ENCODE peak calls at places on chromosomes 11 and 22, in six cellular contexts. T is lower leg skin, L is BJ, Q is HCT116, K is thyroid gland, J is AG09309. A is an unnamed sample.

GRCh38 chr11:117145393-117145761 is 1.3 kb downstream of the PAFAH1B2 start:
- DNase-seq in T (no peak), L (no peak), Q (no peak), K (no peak), J (no peak), A (peak)

GRCh38 chr11:130650456-130651068 is 202.1 kb downstream of the ADAMTS15 start:
- DNase-seq in T (no peak), L (no peak), Q (no peak), K (no peak), J (no peak), A (no peak)

GRCh38 chr11:76723548-76723947 is 53.0 kb upstream of the LRRC32 start:
- DNase-seq in T (no peak), L (no peak), Q (no peak), K (no peak), J (no peak), A (no peak)

GRCh38 chr11:43404836-43405479 is 46.2 kb downstream of the TTC17 start:
- DNase-seq in T (no peak), L (no peak), Q (no peak), K (no peak), J (no peak), A (no peak)

GRCh38 chr11:83363280-83363679 is 77.1 kb upstream of the CCDC90B start:
- DNase-seq in T (no peak), L (no peak), Q (no peak), K (no peak), J (no peak), A (no peak)

GRCh38 chr11:129063118-129063517 is 120.4 kb upstream of the TP53AIP1 start:
- DNase-seq in T (no peak), L (no peak), Q (no peak), K (no peak), J (no peak), A (no peak)

GRCh38 chr22:42388130-42388797 is 43.9 kb downstream of the NFAM1 start:
- DNase-seq in T (no peak), L (no peak), Q (no peak), K (no peak), J (no peak), A (peak)

GRCh38 chr11:111331711-111332479 is 33.5 kb downstream of the POU2AF3 start:
- DNase-seq in T (no peak), L (no peak), Q (no peak), K (no peak), J (no peak), A (no peak)

GRCh38 chr11:95608093-95608492 is 181.5 kb downstream of the FAM76B start:
- DNase-seq in T (no peak), L (no peak), Q (no peak), K (no peak), J (no peak), A (no peak)

GRCh38 chr11:47915407-47916137 is 64.8 kb upstream of the PTPRJ start:
- DNase-seq in T (no peak), L (no peak), Q (no peak), K (no peak), J (no peak), A (peak)

GRCh38 chr11:95255523-95256165 is 24.6 kb upstream of the SESN3 start:
- DNase-seq in T (no peak), L (no peak), Q (no peak), K (no peak), J (no peak), A (no peak)

GRCh38 chr11:44016129-44016528 is 31.7 kb upstream of the ACCSL start:
- DNase-seq in T (peak), L (no peak), Q (no peak), K (no peak), J (no peak), A (no peak)

GRCh38 chr11:4697583-4697982 is at the start of gene OR51E2:
- DNase-seq in T (no peak), L (no peak), Q (no peak), K (no peak), J (no peak), A (no peak)

GRCh38 chr11:122634507-122634906 is 21.0 kb upstream of the UBASH3B start:
- DNase-seq in T (no peak), L (no peak), Q (no peak), K (no peak), J (no peak), A (no peak)

GRCh38 chr11:2369320-2369719 is 7.8 kb upstream of the CD81 start:
- DNase-seq in T (no peak), L (no peak), Q (no peak), K (no peak), J (no peak), A (no peak)

GRCh38 chr11:57645716-57646085 is 4.0 kb downstream of the YPEL4 start:
- DNase-seq in T (no peak), L (no peak), Q (no peak), K (no peak), J (no peak), A (no peak)

GRCh38 chr11:87137711-87138110 is 100.0 kb downstream of the TMEM135 start:
- DNase-seq in T (no peak), L (peak), Q (no peak), K (no peak), J (no peak), A (no peak)

GRCh38 chr11:121237686-121238658 is 54.6 kb upstream of the SC5D start:
- DNase-seq in T (no peak), L (no peak), Q (no peak), K (no peak), J (peak), A (peak)

GRCh38 chr11:60130496-60130895 is 42.0 kb downstream of the MS4A2 start:
- DNase-seq in T (no peak), L (no peak), Q (peak), K (no peak), J (no peak), A (peak)

GRCh38 chr22:27776410-27776958 is 25.1 kb downstream of the MN1 start:
- DNase-seq in T (no peak), L (no peak), Q (no peak), K (no peak), J (no peak), A (no peak)

GRCh38 chr11:68840661-68841653 is 759 bp downstream of the CPT1A start:
- DNase-seq in T (peak), L (no peak), Q (no peak), K (peak), J (no peak), A (peak)

GRCh38 chr11:112958670-112959069 is 2.5 kb upstream of the NCAM1 start:
- DNase-seq in T (no peak), L (peak), Q (no peak), K (no peak), J (peak), A (no peak)

GRCh38 chr11:502288-503178 is 4.5 kb downstream of the RNH1 start:
- DNase-seq in T (peak), L (no peak), Q (no peak), K (no peak), J (no peak), A (no peak)

GRCh38 chr11:64665381-64665780 is 57.6 kb downstream of the NRXN2 start:
- DNase-seq in T (peak), L (no peak), Q (no peak), K (no peak), J (no peak), A (no peak)

GRCh38 chr22:35330258-35330861 is 30.7 kb downstream of the TOM1 start:
- DNase-seq in T (peak), L (no peak), Q (no peak), K (peak), J (no peak), A (peak)

GRCh38 chr11:70315726-70316125 is 45.2 kb downstream of the PPFIA1 start:
- DNase-seq in T (no peak), L (no peak), Q (no peak), K (no peak), J (no peak), A (no peak)

GRCh38 chr11:70313945-70314344 is 43.5 kb downstream of the PPFIA1 start:
- DNase-seq in T (no peak), L (no peak), Q (no peak), K (no peak), J (no peak), A (peak)

GRCh38 chr11:70312401-70313357 is 42.2 kb downstream of the PPFIA1 start:
- DNase-seq in T (no peak), L (no peak), Q (no peak), K (peak), J (no peak), A (no peak)

GRCh38 chr11:70317576-70318305 is 47.3 kb downstream of the PPFIA1 start:
- DNase-seq in T (no peak), L (no peak), Q (no peak), K (peak), J (no peak), A (no peak)

GRCh38 chr11:70314730-70315129 is 44.2 kb downstream of the PPFIA1 start:
- DNase-seq in T (no peak), L (no peak), Q (no peak), K (peak), J (no peak), A (peak)
- H3K4me3 ChIP-seq in T (no peak), L (no peak), Q (no peak), K (no peak), J (no peak), A (no peak)

GRCh38 chr11:119116601-119117000 is 4.8 kb upstream of the HINFP start:
- DNase-seq in T (no peak), L (no peak), Q (no peak), K (no peak), J (no peak), A (no peak)
- TF ChIP-seq CTCF in T (no peak), L (no peak), Q (no peak), K (no peak), J (no peak), A (no peak)

GRCh38 chr11:104967493-104968364 is 645 bp downstream of the CASP4 start:
- DNase-seq in T (no peak), L (no peak), Q (no peak), K (no peak), J (no peak), A (no peak)

GRCh38 chr11:104964247-104964646 is 4.1 kb downstream of the CASP4 start:
- DNase-seq in T (no peak), L (no peak), Q (no peak), K (no peak), J (no peak), A (no peak)

GRCh38 chr11:104962852-104963251 is 5.5 kb downstream of the CASP4 start:
- DNase-seq in T (no peak), L (no peak), Q (no peak), K (no peak), J (no peak), A (no peak)

GRCh38 chr11:104968365-104968855 is at the start of gene CASP4:
- DNase-seq in T (no peak), L (peak), Q (peak), K (no peak), J (peak), A (peak)

GRCh38 chr11:104965735-104966134 is 2.6 kb downstream of the CASP4 start:
- DNase-seq in T (no peak), L (no peak), Q (no peak), K (no peak), J (no peak), A (no peak)
- H3K4me3 ChIP-seq in T (no peak), L (no peak), Q (no peak), K (no peak), J (no peak), A (no peak)

GRCh38 chr11:72684236-72684912 is 10.2 kb upstream of the PDE2A start:
- DNase-seq in T (peak), L (no peak), Q (peak), K (peak), J (no peak), A (peak)

GRCh38 chr11:72685560-72686480 is 11.6 kb upstream of the PDE2A start:
- DNase-seq in T (no peak), L (no peak), Q (no peak), K (no peak), J (peak), A (no peak)

GRCh38 chr11:72682238-72682872 is 8.1 kb upstream of the PDE2A start:
- DNase-seq in T (no peak), L (no peak), Q (no peak), K (no peak), J (no peak), A (no peak)

GRCh38 chr11:72681226-72682153 is 7.3 kb upstream of the PDE2A start:
- DNase-seq in T (no peak), L (no peak), Q (no peak), K (peak), J (no peak), A (no peak)

GRCh38 chr11:72683782-72684200 is 9.6 kb upstream of the PDE2A start:
- DNase-seq in T (peak), L (no peak), Q (no peak), K (peak), J (no peak), A (peak)
- TF ChIP-seq CTCF in T (no peak), L (peak), Q (peak), K (peak), J (peak), A (peak)

DNA sequence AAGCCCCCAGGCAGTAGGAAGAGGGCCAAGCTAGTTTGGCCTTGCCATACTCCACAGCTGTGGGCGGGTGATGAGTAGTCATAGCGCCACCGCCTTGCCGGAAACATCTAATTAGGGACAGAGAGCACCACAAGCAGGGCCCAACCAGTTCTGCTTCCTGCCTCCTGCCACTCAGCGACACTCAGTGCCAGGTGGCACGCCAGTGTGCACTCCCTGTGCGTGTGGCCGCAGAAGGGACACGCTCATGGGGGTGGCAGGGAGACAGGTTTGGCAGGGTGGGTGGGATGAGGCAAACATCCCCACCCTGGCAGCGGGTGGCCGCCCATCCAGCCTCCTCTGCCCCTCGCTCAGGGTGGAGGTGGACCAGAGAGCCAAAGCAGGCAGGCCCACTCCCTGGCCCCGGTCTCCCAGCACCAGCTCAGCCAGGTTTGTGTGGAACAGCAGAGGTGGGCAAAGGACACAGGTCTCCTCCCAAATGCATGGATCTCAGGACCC is 4.9 kb downstream of the OVOL1 start:
- DNase-seq in T (peak), L (no peak), Q (no peak), K (no peak), J (no peak), A (peak)
- H3K4me3 ChIP-seq in T (no peak), L (no peak), Q (peak), K (no peak), J (no peak), A (no peak)

GRCh38 chr11:9076046-9076445 is 15.4 kb downstream of the SCUBE2 start:
- DNase-seq in T (no peak), L (no peak), Q (no peak), K (no peak), J (no peak), A (no peak)

GRCh38 chr11:9075441-9076000 is 15.9 kb downstream of the SCUBE2 start:
- DNase-seq in T (no peak), L (no peak), Q (no peak), K (no peak), J (no peak), A (no peak)

GRCh38 chr11:9073826-9074225 is 17.6 kb downstream of the SCUBE2 start:
- DNase-seq in T (no peak), L (no peak), Q (no peak), K (no peak), J (no peak), A (no peak)

GRCh38 chr11:9072790-9073189 is 18.6 kb downstream of the SCUBE2 start:
- DNase-seq in T (no peak), L (no peak), Q (no peak), K (no peak), J (no peak), A (no peak)

DNA sequence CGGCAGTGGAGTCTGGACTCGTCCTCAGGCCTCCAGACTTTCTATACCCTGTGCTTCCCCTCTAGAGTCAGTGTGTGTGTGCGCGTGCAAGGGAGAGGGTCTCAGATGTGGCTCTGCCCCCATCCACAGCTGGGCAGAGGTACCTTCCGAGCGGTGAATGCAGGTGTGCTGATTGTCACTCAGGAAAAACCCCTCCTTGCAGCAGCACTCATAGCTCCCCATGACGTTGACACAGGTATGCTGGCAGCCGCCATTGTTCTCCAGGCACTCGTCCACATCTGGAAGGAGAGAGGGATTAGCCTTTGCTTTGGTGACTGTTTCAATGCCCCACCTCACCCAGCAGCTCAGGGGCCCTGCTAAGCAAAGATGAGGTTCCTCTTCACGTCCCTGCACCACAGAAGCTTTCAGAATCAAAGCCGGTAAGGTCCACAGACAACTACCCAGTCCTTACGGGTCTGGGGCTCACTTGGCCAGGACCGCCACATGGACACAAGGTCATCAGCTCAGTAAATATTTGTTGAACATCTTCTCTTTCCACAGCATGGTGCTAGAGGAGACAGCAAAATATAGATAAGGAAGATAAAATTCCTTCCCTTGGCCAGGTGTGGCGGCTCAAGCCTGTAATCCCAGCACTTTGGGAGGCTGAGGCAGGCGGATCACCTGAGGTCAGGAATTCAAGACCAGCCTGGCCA is 16.9 kb downstream of the SCUBE2 start:
- DNase-seq in T (no peak), L (no peak), Q (no peak), K (no peak), J (no peak), A (no peak)
- TF ChIP-seq CTCF in T (no peak), L (no peak), Q (no peak), K (no peak), J (no peak), A (no peak)

DNA sequence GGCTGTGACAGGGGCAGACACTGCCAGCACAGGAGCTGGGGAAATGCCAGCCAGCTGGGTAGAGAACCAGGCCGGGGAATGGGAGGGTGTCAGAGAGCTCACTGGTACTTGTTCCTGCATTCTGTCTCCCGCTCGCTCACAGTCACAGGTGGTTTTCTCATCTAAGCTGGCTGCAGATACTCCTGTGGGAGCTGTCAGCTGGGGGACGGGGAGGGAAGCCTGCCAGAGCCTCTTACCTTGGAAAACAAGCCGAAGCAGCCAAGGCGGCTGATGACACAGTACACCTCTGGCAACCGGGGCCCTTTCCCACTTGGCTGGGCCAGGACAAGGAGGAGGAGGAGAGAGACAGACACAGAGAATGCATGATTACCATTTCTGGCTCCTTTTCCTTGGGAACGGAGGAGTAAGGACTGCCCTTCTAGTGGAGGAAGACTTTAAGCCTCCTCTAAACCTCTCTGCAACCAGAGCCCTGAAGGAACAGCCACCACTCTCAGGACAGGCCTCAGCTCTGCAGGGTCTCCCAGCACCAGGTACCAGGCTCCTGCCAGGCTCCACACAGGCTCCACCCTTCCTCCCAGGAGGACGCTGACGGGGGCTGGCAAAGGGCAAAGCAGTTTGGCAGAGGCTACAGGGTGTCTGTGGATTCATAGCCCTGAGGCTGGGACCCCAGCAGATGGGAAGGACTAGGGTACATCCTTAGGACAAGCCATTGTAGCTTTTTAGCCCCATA is 25.1 kb downstream of the RPL27A start:
- DNase-seq in T (no peak), L (no peak), Q (no peak), K (peak), J (no peak), A (no peak)
- H3K4me3 ChIP-seq in T (no peak), L (no peak), Q (no peak), K (no peak), J (no peak), A (no peak)

DNA sequence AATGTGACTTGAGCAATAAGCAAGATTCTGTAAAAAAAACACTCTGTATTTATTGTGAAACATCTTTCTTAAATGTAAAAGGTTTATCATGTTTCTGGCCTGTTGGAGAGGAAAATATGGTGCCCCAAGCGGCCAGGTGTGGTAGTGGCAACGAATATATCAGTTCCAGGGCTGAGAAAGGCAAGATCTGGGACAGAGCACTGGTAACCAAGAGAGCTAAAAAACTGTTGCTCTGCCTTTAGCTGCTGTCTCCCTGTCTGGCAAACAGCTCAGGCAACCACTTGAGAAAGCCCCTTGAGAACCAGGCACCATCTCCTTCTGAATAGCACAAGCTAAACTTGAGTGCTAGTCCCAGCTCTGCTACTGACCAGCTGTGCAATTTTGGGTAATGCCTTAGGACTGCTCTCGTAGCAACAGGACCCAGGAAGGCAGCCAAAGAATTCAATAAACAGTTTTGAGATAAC is 129.9 kb downstream of the KCNC1 start:
- DNase-seq in T (no peak), L (no peak), Q (no peak), K (peak), J (no peak), A (peak)
- TF ChIP-seq CTCF in T (no peak), L (peak), Q (peak), K (peak), J (peak), A (peak)

GRCh38 chr11:14905104-14906033 is 13.3 kb upstream of the CYP2R1 start:
- DNase-seq in T (peak), L (no peak), Q (no peak), K (peak), J (no peak), A (peak)
- H3K4me3 ChIP-seq in T (peak), L (peak), Q (no peak), K (peak), J (peak), A (peak)

A was measured in GM12865.